ENCODE peak calls at places on chromosomes 4 and X, in eight cellular contexts. I is HCT116, Y is spleen, C is GM12891, K is Panc1, M is GM12878, J is upper lobe of left lung, N is transverse colon. Q is an unnamed sample.

GRCh38 chrX:28039258-28039657 is 58.0 kb upstream of the DCAF8L1 start:
- DNase-seq in N (no peak), K (no peak), C (no peak), M (no peak), J (no peak), Y (no peak), I (no peak), Q (no peak)

GRCh38 chr4:57303012-57303751 is 193.0 kb upstream of the IGFBP7 start:
- DNase-seq in K (no peak), J (no peak), M (no peak), C (no peak), I (no peak), Y (no peak), N (no peak), Q (no peak)

GRCh38 chr4:141802324-141802723 is 165.9 kb downstream of the IL15 start:
- DNase-seq in C (no peak), J (no peak), I (no peak), N (no peak), Y (no peak), M (no peak), K (no peak), Q (no peak)

GRCh38 chrX:153948002-153948466 is 3.6 kb upstream of the RENBP start:
- DNase-seq in N (no peak), J (no peak), M (no peak), I (no peak), Y (no peak), C (no peak), K (no peak), Q (no peak)

GRCh38 chr4:15495621-15496020 is 25.9 kb downstream of the CC2D2A start:
- DNase-seq in J (no peak), N (no peak), K (no peak), Y (no peak), M (no peak), C (no peak), I (no peak), Q (no peak)

GRCh38 chr4:33386761-33387160 is 2666.6 kb downstream of the PCDH7 start:
- DNase-seq in J (no peak), I (no peak), C (no peak), M (no peak), Y (no peak), N (no peak), K (no peak), Q (no peak)

GRCh38 chrX:108811891-108812290 is 75.5 kb upstream of the IRS4 start:
- DNase-seq in C (no peak), M (no peak), J (no peak), K (no peak), N (no peak), I (no peak), Y (no peak), Q (no peak)

GRCh38 chr4:84258905-84259830 is 239.9 kb downstream of the NKX6-1 start:
- DNase-seq in J (no peak), Y (no peak), I (peak), N (no peak), C (no peak), K (peak), M (peak), Q (no peak)

GRCh38 chr4:87717276-87718031 is 67.4 kb downstream of the DMP1 start:
- DNase-seq in K (no peak), I (no peak), N (no peak), C (no peak), M (no peak), J (no peak), Y (no peak), Q (no peak)

GRCh38 chrX:131895002-131895401 is 128.1 kb upstream of the STK26 start:
- DNase-seq in Y (no peak), M (no peak), J (no peak), K (no peak), N (no peak), C (no peak), I (no peak), Q (no peak)

GRCh38 chrX:153582896-153583295 is 16.0 kb downstream of the CCNQ start:
- DNase-seq in M (peak), C (peak), I (no peak), K (no peak), N (peak), J (no peak), Y (peak), Q (peak)

GRCh38 chr4:184099541-184099966 is 118.1 kb downstream of the ENPP6 start:
- DNase-seq in C (no peak), M (no peak), K (no peak), I (no peak), Y (no peak), N (no peak), J (no peak), Q (no peak)

GRCh38 chrX:9369802-9370291 is 95.0 kb upstream of the TBL1X start:
- DNase-seq in J (no peak), K (no peak), N (no peak), C (no peak), I (no peak), Y (no peak), M (no peak), Q (no peak)

GRCh38 chr4:157564771-157565170 is 344.2 kb downstream of the GRIA2 start:
- DNase-seq in C (no peak), N (no peak), Y (no peak), K (no peak), I (no peak), M (no peak), J (no peak), Q (no peak)

GRCh38 chr4:69714086-69714485 is 46.3 kb downstream of the SULT1B1 start:
- DNase-seq in I (no peak), C (no peak), N (no peak), M (no peak), K (no peak), Y (no peak), J (no peak), Q (no peak)

GRCh38 chrX:21989415-21989814 is 42.7 kb upstream of the PHEX start:
- DNase-seq in M (peak), N (no peak), Y (no peak), J (no peak), C (no peak), I (no peak), K (no peak), Q (no peak)

GRCh38 chr4:82748176-82748575 is 50.4 kb downstream of the SCD5 start:
- DNase-seq in C (no peak), I (no peak), N (no peak), M (no peak), Y (peak), J (no peak), K (no peak), Q (no peak)

GRCh38 chrX:109974906-109975655 is 27.8 kb upstream of the TMEM164 start:
- DNase-seq in M (no peak), C (no peak), I (no peak), J (no peak), K (no peak), N (no peak), Y (no peak), Q (no peak)

GRCh38 chrX:121336831-121337421 is 289.5 kb downstream of the GLUD2 start:
- DNase-seq in I (peak), K (no peak), C (no peak), N (no peak), J (no peak), Y (no peak), M (no peak), Q (no peak)

DNA sequence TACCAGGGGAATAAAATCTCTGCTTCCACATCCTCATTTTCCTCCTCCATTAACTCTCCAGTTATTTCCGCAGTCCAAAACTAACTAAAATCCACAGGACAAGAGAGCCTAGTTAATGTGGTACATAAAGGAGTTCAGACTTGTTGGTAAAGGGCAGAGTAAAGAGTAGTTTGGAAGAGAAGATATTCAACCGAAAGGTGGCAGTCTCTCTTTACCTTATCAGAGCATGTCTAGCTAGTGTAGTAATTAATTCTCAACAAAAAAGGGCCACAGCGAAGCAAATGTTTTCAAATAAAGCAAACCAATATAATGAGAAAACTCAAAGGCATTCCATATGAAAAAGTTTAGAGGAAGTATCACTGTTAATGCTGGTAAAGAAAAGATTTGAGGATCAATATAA is 286.5 kb downstream of the GLUD2 start:
- DNase-seq in C (no peak), Y (no peak), M (no peak), J (no peak), N (no peak), K (no peak), I (no peak), Q (no peak)
- TF ChIP-seq POLR2AphosphoS5 in C (no peak), Y (no peak), M (no peak), J (no peak), N (no peak), K (no peak), I (no peak), Q (no peak)

DNA sequence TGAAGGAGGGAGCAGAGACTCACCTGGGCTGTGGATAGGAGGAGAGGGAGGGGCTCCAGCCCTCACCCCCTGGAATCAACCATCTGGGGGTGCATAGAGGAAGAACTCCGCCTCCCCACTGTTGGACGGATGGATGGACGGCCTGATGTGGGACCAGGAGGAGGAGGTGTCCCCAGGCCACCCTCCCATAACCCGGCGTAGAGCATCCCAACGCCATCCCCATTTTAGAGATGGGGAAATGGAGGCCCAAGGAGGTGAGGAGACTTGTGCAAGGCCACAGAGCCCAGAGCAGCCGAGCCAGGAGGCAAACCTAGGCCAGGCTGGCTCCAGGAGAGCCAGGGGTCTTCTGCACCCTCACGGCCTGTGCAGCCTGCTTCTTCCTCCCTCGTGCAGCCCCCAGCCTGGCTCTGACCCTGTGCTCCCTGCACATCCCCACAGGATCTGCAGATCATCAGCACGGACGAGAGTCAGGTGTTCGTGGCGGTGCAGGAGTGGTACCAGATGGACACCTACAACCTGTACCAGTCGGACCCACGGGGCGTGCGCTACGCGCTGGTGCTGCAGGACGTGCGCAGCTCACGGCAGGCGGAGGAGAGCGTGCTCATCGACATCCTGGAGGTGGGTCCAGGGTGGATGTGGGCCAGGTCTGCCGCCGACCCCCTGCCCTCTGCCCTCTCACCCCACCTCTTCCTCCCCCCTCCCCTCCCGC is 241.0 kb upstream of the PSAPL1 start:
- DNase-seq in K (no peak), C (no peak), J (peak), N (no peak), Y (peak), M (no peak), I (no peak), Q (no peak)
- TF ChIP-seq POLR2AphosphoS5 in K (no peak), C (no peak), J (no peak), N (no peak), Y (no peak), M (no peak), I (no peak), Q (no peak)

GRCh38 chr4:146506272-146506671 is 15.5 kb downstream of the SLC10A7 start:
- DNase-seq in Y (no peak), K (no peak), M (no peak), C (no peak), J (no peak), I (no peak), N (no peak), Q (no peak)
- TF ChIP-seq POLR2AphosphoS5 in Y (no peak), K (no peak), M (no peak), C (no peak), J (no peak), I (no peak), N (no peak), Q (no peak)

GRCh38 chr4:172578712-172579111 is 589.9 kb upstream of the GALNT7 start:
- DNase-seq in J (no peak), N (no peak), M (no peak), I (no peak), Y (no peak), C (no peak), K (no peak), Q (no peak)

GRCh38 chr4:172573899-172574298 is 594.7 kb upstream of the GALNT7 start:
- DNase-seq in Y (no peak), J (no peak), I (no peak), K (no peak), N (no peak), C (no peak), M (no peak), Q (no peak)
- TF ChIP-seq POLR2AphosphoS5 in Y (no peak), J (no peak), I (no peak), K (no peak), N (no peak), C (no peak), M (no peak), Q (no peak)

GRCh38 chr4:19030048-19030447 is 1008.5 kb upstream of the LCORL start:
- DNase-seq in N (no peak), I (no peak), K (no peak), J (no peak), C (no peak), Y (no peak), M (no peak), Q (no peak)
- TF ChIP-seq POLR2AphosphoS5 in N (no peak), I (no peak), K (no peak), J (no peak), C (no peak), Y (no peak), M (no peak), Q (no peak)

Q was measured in stomach.